ENCODE peak calls at places on chromosomes 7 and 10, in nine cellular contexts. M is myocyte; V is activated T-cell treated with anti-CD3 and anti-CD28 coated beads, Interleukin-2, amount 50 U/mL, for 72 hours; H is activated CD8-positive, alpha-beta memory T cell treated with anti-CD3 and anti-CD28 coated beads, Interleukin-2, amount 10 ng/mL, durations not matched to agents 7 days and 5 days; Y is GM13977; D is gastrocnemius medialis; I is hypothalamus; A is astrocyte of the spinal cord; T is T-cell. L is an unnamed sample.

GRCh38 chr7:28748934-28749584 is 209.1 kb downstream of the TRIL start:
- DNase-seq in M (peak), V (peak), H (no peak), Y (no peak), D (peak), I (no peak), A (peak), T (no peak), L (no peak)

GRCh38 chr7:12317675-12318074 is 86.0 kb downstream of the VWDE start:
- DNase-seq in M (no peak), V (no peak), H (no peak), Y (no peak), D (no peak), I (no peak), A (no peak), T (no peak), L (no peak)

GRCh38 chr7:126501617-126502016 is 751.1 kb downstream of the GRM8 start:
- DNase-seq in M (no peak), V (no peak), H (no peak), Y (no peak), D (no peak), I (no peak), A (no peak), T (no peak), L (no peak)

GRCh38 chr10:78254013-78254412 is 220.3 kb downstream of the RPS24 start:
- DNase-seq in M (no peak), V (no peak), H (no peak), Y (no peak), D (no peak), I (no peak), A (peak), T (no peak), L (no peak)

GRCh38 chr10:116278832-116279231 is 5.8 kb upstream of the GFRA1 start:
- DNase-seq in M (no peak), V (no peak), H (no peak), Y (no peak), D (no peak), I (no peak), A (no peak), T (no peak), L (no peak)

GRCh38 chr7:8714791-8715190 is 281.4 kb downstream of the NXPH1 start:
- DNase-seq in M (peak), V (no peak), H (no peak), Y (no peak), D (no peak), I (no peak), A (no peak), T (no peak), L (no peak)

GRCh38 chr7:97733276-97734206 is 1.7 kb downstream of the TAC1 start:
- DNase-seq in M (no peak), V (no peak), H (no peak), Y (peak), D (no peak), I (no peak), A (no peak), T (no peak), L (no peak)

GRCh38 chr7:149161241-149161848 is 14.1 kb downstream of the ZNF398 start:
- DNase-seq in M (no peak), V (peak), H (no peak), Y (no peak), D (no peak), I (no peak), A (no peak), T (no peak), L (no peak)

GRCh38 chr7:27397503-27397902 is 154.9 kb downstream of the EVX1 start:
- DNase-seq in M (no peak), V (no peak), H (no peak), Y (no peak), D (no peak), I (no peak), A (no peak), T (no peak), L (no peak)

GRCh38 chr7:638256-639011 is 88.1 kb upstream of the DNAAF5 start:
- DNase-seq in M (no peak), V (no peak), H (no peak), Y (no peak), D (no peak), I (no peak), A (no peak), T (no peak), L (no peak)

GRCh38 chr10:61452655-61453641 is at the start of gene TMEM26:
- DNase-seq in M (peak), V (no peak), H (no peak), Y (no peak), D (no peak), I (no peak), A (peak), T (no peak), L (no peak)